ENCODE peak calls at places on chromosomes 3 and 15, in six cellular contexts. One of them, this sample, is unnamed.

GRCh38 chr15:84934942-84935729 is 46.5 kb upstream of the PDE8A start:
- DNase-seq in pancreas: no peak
- DNase-seq in endothelial cell of umbilical vein: no peak
- DNase-seq in ovary: no peak
- DNase-seq in heart right ventricle: no peak
- DNase-seq in neuronal stem cell: no peak
- DNase-seq in this sample: no peak

GRCh38 chr3:76561494-76562242 is 478.2 kb upstream of the ROBO2 start:
- DNase-seq in pancreas: no peak
- DNase-seq in endothelial cell of umbilical vein: no peak
- DNase-seq in ovary: no peak
- DNase-seq in heart right ventricle: no peak
- DNase-seq in neuronal stem cell: no peak
- DNase-seq in this sample: no peak

GRCh38 chr3:70064194-70064787 is 64.8 kb downstream of the SAMMSON start:
- DNase-seq in pancreas: no peak
- DNase-seq in endothelial cell of umbilical vein: peak
- DNase-seq in ovary: no peak
- DNase-seq in heart right ventricle: peak
- DNase-seq in neuronal stem cell: peak
- DNase-seq in this sample: no peak

GRCh38 chr15:70672081-70672480 is 91.3 kb downstream of the UACA start:
- DNase-seq in pancreas: no peak
- DNase-seq in endothelial cell of umbilical vein: peak
- DNase-seq in ovary: no peak
- DNase-seq in heart right ventricle: no peak
- DNase-seq in neuronal stem cell: no peak
- DNase-seq in this sample: no peak

GRCh38 chr15:79875213-79875612 is 21.6 kb downstream of the MTHFS start:
- DNase-seq in pancreas: no peak
- DNase-seq in endothelial cell of umbilical vein: no peak
- DNase-seq in ovary: no peak
- DNase-seq in heart right ventricle: no peak
- DNase-seq in neuronal stem cell: no peak
- DNase-seq in this sample: no peak

GRCh38 chr3:187520027-187520945 is 149.9 kb downstream of the SST start:
- DNase-seq in pancreas: no peak
- DNase-seq in endothelial cell of umbilical vein: no peak
- DNase-seq in ovary: peak
- DNase-seq in heart right ventricle: peak
- DNase-seq in neuronal stem cell: no peak
- DNase-seq in this sample: peak

GRCh38 chr3:134056464-134056891 is 26.8 kb upstream of the SLCO2A1 start:
- DNase-seq in pancreas: no peak
- DNase-seq in endothelial cell of umbilical vein: peak
- DNase-seq in ovary: no peak
- DNase-seq in heart right ventricle: no peak
- DNase-seq in neuronal stem cell: no peak
- DNase-seq in this sample: no peak

GRCh38 chr15:24954783-24955548 is at the start of the genes SNRPN and SNURF:
- DNase-seq in pancreas: peak
- DNase-seq in endothelial cell of umbilical vein: peak
- DNase-seq in ovary: peak
- DNase-seq in heart right ventricle: peak
- DNase-seq in neuronal stem cell: peak
- DNase-seq in this sample: peak

GRCh38 chr3:98784666-98785600 is 21.8 kb downstream of the ST3GAL6 start:
- DNase-seq in pancreas: no peak
- DNase-seq in endothelial cell of umbilical vein: peak
- DNase-seq in ovary: no peak
- DNase-seq in heart right ventricle: no peak
- DNase-seq in neuronal stem cell: no peak
- DNase-seq in this sample: no peak

GRCh38 chr15:66670698-66671580 is 31.1 kb upstream of the SMAD6 start:
- DNase-seq in pancreas: peak
- DNase-seq in endothelial cell of umbilical vein: no peak
- DNase-seq in ovary: no peak
- DNase-seq in heart right ventricle: no peak
- DNase-seq in neuronal stem cell: no peak
- DNase-seq in this sample: peak

GRCh38 chr3:165404357-165405042 is 208.3 kb upstream of the SLITRK3 start:
- DNase-seq in pancreas: no peak
- DNase-seq in endothelial cell of umbilical vein: no peak
- DNase-seq in ovary: no peak
- DNase-seq in heart right ventricle: no peak
- DNase-seq in neuronal stem cell: no peak
- DNase-seq in this sample: no peak

GRCh38 chr15:31727612-31728011 is 302.7 kb upstream of the CHRNA7 start:
- DNase-seq in pancreas: no peak
- DNase-seq in endothelial cell of umbilical vein: no peak
- DNase-seq in ovary: no peak
- DNase-seq in heart right ventricle: no peak
- DNase-seq in neuronal stem cell: no peak
- DNase-seq in this sample: no peak

GRCh38 chr15:92878593-92879053 is 21.5 kb upstream of the CHD2 start:
- DNase-seq in pancreas: no peak
- DNase-seq in endothelial cell of umbilical vein: no peak
- DNase-seq in ovary: no peak
- DNase-seq in heart right ventricle: no peak
- DNase-seq in neuronal stem cell: no peak
- DNase-seq in this sample: no peak
- H3K27ac ChIP-seq in pancreas: peak
- H3K27ac ChIP-seq in endothelial cell of umbilical vein: no peak
- H3K27ac ChIP-seq in ovary: peak
- H3K27ac ChIP-seq in heart right ventricle: peak
- H3K27ac ChIP-seq in neuronal stem cell: no peak
- H3K27ac ChIP-seq in this sample: no peak

DNA sequence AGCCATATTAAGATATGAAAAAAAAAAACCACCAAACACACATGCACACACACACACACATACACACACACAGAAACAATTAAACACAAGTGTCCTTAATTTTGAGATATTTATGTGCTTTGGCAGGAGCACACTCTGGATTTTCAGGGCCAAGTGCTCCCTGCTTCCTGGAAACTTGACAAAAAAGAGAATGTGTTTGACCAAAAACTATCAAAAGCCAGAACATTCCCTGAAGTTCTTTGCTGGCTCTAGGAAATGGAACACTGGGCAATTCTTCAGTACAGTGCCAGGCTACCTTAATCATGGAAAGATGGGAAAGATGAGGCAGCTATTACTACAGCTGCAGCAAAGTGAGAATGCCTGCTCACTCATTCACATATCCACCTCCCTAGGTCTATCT is 44.6 kb downstream of the P3H2 start:
- DNase-seq in pancreas: no peak
- DNase-seq in endothelial cell of umbilical vein: peak
- DNase-seq in ovary: no peak
- DNase-seq in heart right ventricle: no peak
- DNase-seq in neuronal stem cell: no peak
- DNase-seq in this sample: no peak
- H3K27ac ChIP-seq in pancreas: no peak
- H3K27ac ChIP-seq in endothelial cell of umbilical vein: peak
- H3K27ac ChIP-seq in ovary: no peak
- H3K27ac ChIP-seq in heart right ventricle: no peak
- H3K27ac ChIP-seq in neuronal stem cell: no peak
- H3K27ac ChIP-seq in this sample: peak

GRCh38 chr3:32781211-32781968 is 36.4 kb upstream of the TRIM71 start:
- DNase-seq in pancreas: peak
- DNase-seq in endothelial cell of umbilical vein: peak
- DNase-seq in ovary: peak
- DNase-seq in heart right ventricle: peak
- DNase-seq in neuronal stem cell: peak
- DNase-seq in this sample: peak
- H3K27ac ChIP-seq in pancreas: no peak
- H3K27ac ChIP-seq in endothelial cell of umbilical vein: peak
- H3K27ac ChIP-seq in ovary: no peak
- H3K27ac ChIP-seq in heart right ventricle: no peak
- H3K27ac ChIP-seq in neuronal stem cell: peak
- H3K27ac ChIP-seq in this sample: no peak

DNA sequence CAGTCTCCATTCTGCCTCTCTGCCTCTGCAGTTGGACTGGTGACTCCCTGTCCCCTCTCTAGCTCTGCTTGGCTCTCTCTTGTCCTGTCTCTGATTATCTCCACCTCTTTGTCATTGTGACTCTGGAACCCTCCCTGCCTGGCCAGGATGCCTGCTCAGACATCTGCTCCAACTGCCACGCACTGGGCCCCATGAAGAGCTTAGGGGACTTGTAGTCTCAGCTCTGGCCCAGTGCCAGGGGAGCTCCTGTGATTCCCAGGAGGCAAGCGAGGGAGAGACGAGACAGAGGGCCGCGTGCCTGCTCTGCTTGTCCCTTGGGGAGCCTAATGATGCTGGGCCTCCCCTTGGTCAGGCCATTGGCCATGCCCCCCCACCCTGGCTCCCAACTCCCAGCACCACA is 26.2 kb upstream of the RPL29 start:
- DNase-seq in pancreas: peak
- DNase-seq in endothelial cell of umbilical vein: no peak
- DNase-seq in ovary: no peak
- DNase-seq in heart right ventricle: peak
- DNase-seq in neuronal stem cell: no peak
- DNase-seq in this sample: no peak
- H3K27ac ChIP-seq in pancreas: no peak
- H3K27ac ChIP-seq in endothelial cell of umbilical vein: no peak
- H3K27ac ChIP-seq in ovary: peak
- H3K27ac ChIP-seq in heart right ventricle: peak
- H3K27ac ChIP-seq in neuronal stem cell: no peak
- H3K27ac ChIP-seq in this sample: peak

DNA sequence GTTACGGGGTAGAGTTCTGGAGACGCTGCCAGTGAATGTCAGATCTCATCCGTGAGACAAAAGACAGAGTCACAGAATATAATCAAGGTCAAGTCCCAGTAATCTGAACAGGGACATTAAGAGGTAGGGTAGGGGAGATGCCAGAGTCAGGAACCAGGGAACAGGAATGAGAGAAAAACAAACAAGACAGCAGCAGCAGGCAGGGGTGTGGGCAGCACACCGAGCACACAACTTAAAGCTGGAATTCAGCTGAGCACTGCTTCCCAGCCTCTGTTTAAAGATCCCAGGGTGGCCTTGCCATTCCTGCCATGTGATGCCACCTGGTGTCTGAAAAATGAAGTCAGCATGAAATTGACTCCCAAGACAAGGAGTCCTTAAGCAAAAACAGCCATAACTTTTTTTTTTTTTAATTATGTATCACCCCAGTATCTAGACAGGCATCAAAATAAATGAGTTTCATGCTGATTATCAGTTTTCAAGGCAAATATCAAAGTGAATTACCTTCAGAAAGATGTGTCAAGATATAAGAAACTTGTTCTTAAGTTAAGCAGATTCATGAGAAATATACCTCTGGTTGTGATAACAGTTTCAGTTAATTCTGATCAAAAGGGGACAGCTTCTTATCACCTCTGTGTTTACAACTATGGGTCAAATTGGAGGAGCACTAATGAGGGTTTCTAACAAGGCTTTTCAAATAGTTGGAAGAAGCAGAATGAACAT is 203.7 kb downstream of the SLC9A9 start:
- DNase-seq in pancreas: no peak
- DNase-seq in endothelial cell of umbilical vein: peak
- DNase-seq in ovary: no peak
- DNase-seq in heart right ventricle: peak
- DNase-seq in neuronal stem cell: peak
- DNase-seq in this sample: peak
- H3K27ac ChIP-seq in pancreas: no peak
- H3K27ac ChIP-seq in endothelial cell of umbilical vein: no peak
- H3K27ac ChIP-seq in ovary: no peak
- H3K27ac ChIP-seq in heart right ventricle: no peak
- H3K27ac ChIP-seq in neuronal stem cell: no peak
- H3K27ac ChIP-seq in this sample: no peak

This sample was measured in breast epithelium.